ENCODE peak calls at places on chromosomes 6 and 20, in four cellular contexts. J is uterus, Z is tibial artery, L is fibroblast of villous mesenchyme. D is an unnamed sample.
A peak's percentile ranks its signal among the peaks of the same experiment; 100 is the strongest.

GRCh38 chr20:56875052-56875663 is 246.1 kb downstream of the TFAP2C start:
- DNase-seq in Z (no peak), L (peak; percentile 84), J (no peak), D (no peak)

GRCh38 chr6:6685249-6685667 is 96.7 kb downstream of the LY86 start:
- DNase-seq in J (no peak), Z (no peak), L (peak; percentile 16), D (no peak)

GRCh38 chr6:30378290-30378937 is 33.5 kb downstream of the RPP21 start:
- DNase-seq in Z (no peak), J (no peak), L (peak; percentile 45), D (no peak)

GRCh38 chr6:116060572-116061283 is at the start of gene FRK:
- DNase-seq in J (no peak), Z (peak; percentile 74), L (peak; percentile 66), D (no peak)

GRCh38 chr6:157656437-157657005 is 166.5 kb upstream of the SNX9 start:
- DNase-seq in Z (no peak), J (no peak), L (peak; percentile 42), D (no peak)

GRCh38 chr6:164014716-164015484 is 600.4 kb downstream of the QKI start:
- DNase-seq in Z (no peak), J (no peak), L (no peak), D (no peak)

GRCh38 chr6:156880913-156881312 is 103.7 kb downstream of the ARID1B start:
- DNase-seq in L (no peak), Z (no peak), J (no peak), D (no peak)

GRCh38 chr6:138782243-138782642 is 8.7 kb downstream of the CCDC28A start:
- DNase-seq in L (no peak), J (no peak), Z (no peak), D (no peak)

GRCh38 chr20:53839423-53840176 is 230.8 kb downstream of the BCAS1 start:
- DNase-seq in J (no peak), L (no peak), Z (no peak), D (no peak)

GRCh38 chr20:54221996-54222890 is 14.4 kb downstream of the PFDN4 start:
- DNase-seq in Z (no peak), J (no peak), L (no peak), D (no peak)

GRCh38 chr6:16876201-16876600 is 114.9 kb upstream of the ATXN1 start:
- DNase-seq in Z (no peak), L (peak; percentile 22), J (no peak), D (no peak)

GRCh38 chr6:16871047-16871446 is 109.8 kb upstream of the ATXN1 start:
- DNase-seq in L (no peak), Z (no peak), J (no peak), D (no peak)

GRCh38 chr6:16873698-16874097 is 112.4 kb upstream of the ATXN1 start:
- DNase-seq in J (no peak), L (no peak), Z (no peak), D (no peak)

GRCh38 chr6:16868968-16869367 is 107.7 kb upstream of the ATXN1 start:
- DNase-seq in L (no peak), J (no peak), Z (no peak), D (no peak)

GRCh38 chr6:16872543-16873230 is 111.4 kb upstream of the ATXN1 start:
- DNase-seq in L (peak; percentile 77), Z (no peak), J (no peak), D (no peak)
- TF ChIP-seq CTCF in L (peak; percentile 31), Z (no peak), J (no peak), D (no peak)

DNA sequence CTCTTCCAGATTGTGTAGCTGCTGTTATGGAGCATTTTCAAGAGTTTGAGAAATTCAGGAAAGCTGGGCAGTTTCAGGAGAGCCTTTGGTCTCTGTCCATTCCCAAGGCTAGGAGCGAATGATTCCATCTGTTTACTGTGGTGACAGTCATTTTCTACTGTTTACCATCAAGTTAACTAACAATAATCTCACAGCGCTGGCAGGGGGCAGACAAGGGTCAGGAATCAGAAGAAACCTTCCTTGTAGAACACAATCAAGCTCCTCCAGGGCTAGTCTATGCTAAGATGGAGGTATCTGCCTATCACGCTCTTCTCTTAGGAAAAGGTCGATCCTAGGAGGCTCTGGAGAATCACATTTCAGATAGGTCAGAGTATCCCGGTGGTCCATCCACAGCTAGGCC is 293.9 kb downstream of the KIF16B start:
- DNase-seq in J (no peak), L (no peak), Z (no peak), D (no peak)
- TF ChIP-seq CTCF in J (no peak), L (no peak), Z (no peak), D (no peak)

GRCh38 chr6:68975064-68975463 is 340.0 kb downstream of the ADGRB3 start:
- DNase-seq in J (no peak), Z (no peak), L (no peak), D (peak; percentile 38)
- TF ChIP-seq CTCF in J (no peak), Z (no peak), L (peak; percentile 19), D (no peak)

GRCh38 chr20:20364016-20364746 is 3.7 kb upstream of the INSM1 start:
- DNase-seq in J (no peak), Z (no peak), L (no peak), D (peak; percentile 82)
- TF ChIP-seq CTCF in J (no peak), Z (no peak), L (no peak), D (no peak)

GRCh38 chr6:106510090-106510970 is 119.0 kb downstream of the RTN4IP1 start:
- DNase-seq in L (peak; percentile 48), Z (no peak), J (peak; percentile 42), D (peak; percentile 53)

GRCh38 chr6:106508836-106509235 is 120.5 kb downstream of the RTN4IP1 start:
- DNase-seq in Z (no peak), J (no peak), L (peak; percentile 52), D (no peak)

GRCh38 chr6:106511274-106512047 is 117.8 kb downstream of the RTN4IP1 start:
- DNase-seq in Z (no peak), J (peak; percentile 16), L (no peak), D (peak; percentile 28)

GRCh38 chr6:106512048-106512957 is 117.0 kb downstream of the RTN4IP1 start:
- DNase-seq in J (peak; percentile 47), Z (peak; percentile 75), L (peak; percentile 59), D (peak; percentile 43)

DNA sequence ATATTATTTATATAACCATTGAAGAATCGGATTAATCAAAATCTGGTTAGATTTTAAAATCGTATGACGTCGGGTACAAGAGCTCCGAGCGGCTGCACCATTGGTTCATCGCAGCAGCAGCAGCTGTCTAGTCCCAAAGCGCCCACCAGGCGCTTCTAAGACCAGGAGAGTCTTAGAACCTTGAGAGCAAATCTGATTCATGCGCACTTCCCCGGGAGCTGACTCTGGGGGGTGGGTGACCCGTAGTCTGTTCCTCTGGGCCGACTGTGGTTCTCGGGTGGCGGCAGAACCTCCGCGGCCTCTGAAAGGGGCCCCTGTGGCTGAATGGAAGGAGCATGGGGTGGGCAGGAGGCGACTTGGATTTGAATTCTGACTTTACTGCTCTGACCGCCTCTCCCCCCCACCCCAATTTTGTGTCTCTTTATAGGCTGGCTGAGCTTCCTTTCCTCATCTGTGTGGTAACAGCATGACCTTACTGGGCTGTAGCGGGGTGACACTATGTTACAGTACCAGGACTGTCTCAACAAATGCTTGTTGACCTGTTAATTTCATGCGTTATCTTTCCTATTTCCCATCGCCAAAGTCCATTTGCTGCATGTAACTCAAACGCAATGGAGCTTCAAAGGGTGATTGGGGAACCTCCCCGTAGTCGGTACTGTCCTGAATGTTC is 119.7 kb downstream of the RTN4IP1 start:
- DNase-seq in Z (no peak), L (no peak), J (no peak), D (peak; percentile 40)
- TF ChIP-seq CTCF in Z (no peak), L (no peak), J (no peak), D (peak; percentile 37)

D was measured in glutamatergic neuron.